ENCODE peak calls at places on chromosomes 13 and 19, in eight cellular contexts. M is right lobe of liver, O is thyroid gland, B is GM23338, E is progenitor cell of endocrine pancreas, Y is fibroblast of lung, L is kidney, P is A549. D is an unnamed sample.

GRCh38 chr19:19866599-19867248 is 1.0 kb downstream of the ZNF253 start:
- DNase-seq in P (no peak), M (no peak), L (no peak), Y (peak; percentile 1), O (peak; percentile 42), E (peak; percentile 35), B (peak; percentile 95), D (no peak)

GRCh38 chr19:18612051-18612771 is 459 bp upstream of the TMEM59L start:
- DNase-seq in L (no peak), B (peak; percentile 53), P (no peak), Y (no peak), E (no peak), M (no peak), O (no peak), D (no peak)

GRCh38 chr19:46976845-46977320 is 42.8 kb upstream of the NPAS1 start:
- DNase-seq in L (no peak), O (peak; percentile 52), B (peak; percentile 70), E (no peak), P (no peak), Y (peak; percentile 87), M (no peak), D (no peak)

GRCh38 chr13:65971541-65971940 is 1258.6 kb downstream of the PCDH9 start:
- DNase-seq in O (no peak), B (peak; percentile 25), M (no peak), L (no peak), P (no peak), Y (no peak), E (no peak), D (no peak)

GRCh38 chr19:10517760-10518443 is 655 bp upstream of the S1PR5 start:
- DNase-seq in B (peak; percentile 57), M (no peak), O (no peak), L (peak; percentile 78), P (peak; percentile 62), E (no peak), Y (no peak), D (no peak)

GRCh38 chr19:48815870-48816501 is 5.2 kb upstream of the BCAT2 start:
- DNase-seq in Y (peak; percentile 11), B (peak; percentile 63), L (no peak), E (no peak), O (peak; percentile 69), P (peak; percentile 71), M (no peak), D (no peak)

GRCh38 chr13:108705031-108705430 is 75.6 kb downstream of the MYO16 start:
- DNase-seq in P (peak; percentile 11), Y (no peak), M (no peak), L (no peak), O (no peak), B (no peak), E (no peak), D (no peak)

GRCh38 chr19:14115761-14116160 is 1.8 kb downstream of the PRKACA start:
- DNase-seq in E (no peak), O (no peak), M (no peak), P (no peak), L (no peak), Y (no peak), B (no peak), D (no peak)

GRCh38 chr19:16372065-16372915 is 47.7 kb downstream of the KLF2 start:
- DNase-seq in Y (no peak), M (peak; percentile 50), B (no peak), P (no peak), L (peak; percentile 75), E (no peak), O (no peak), D (no peak)
- TF ChIP-seq CTCF in Y (no peak), M (no peak), B (no peak), P (no peak), L (no peak), E (no peak), O (no peak), D (no peak)

GRCh38 chr19:5045956-5046338 is 77.0 kb downstream of the KDM4B start:
- DNase-seq in Y (no peak), E (no peak), B (no peak), P (peak; percentile 60), O (no peak), M (no peak), L (no peak), D (no peak)

GRCh38 chr19:5045015-5045414 is 76.1 kb downstream of the KDM4B start:
- DNase-seq in M (no peak), E (no peak), P (no peak), B (no peak), O (no peak), Y (no peak), L (no peak), D (no peak)

GRCh38 chr19:5048091-5048726 is 79.3 kb downstream of the KDM4B start:
- DNase-seq in M (peak; percentile 77), E (peak; percentile 77), P (peak; percentile 70), L (peak; percentile 94), Y (peak; percentile 74), O (peak; percentile 74), B (peak; percentile 86), D (peak; percentile 63)

GRCh38 chr19:5047251-5047935 is 78.5 kb downstream of the KDM4B start:
- DNase-seq in P (no peak), L (no peak), O (no peak), B (no peak), M (no peak), E (no peak), Y (no peak), D (no peak)

DNA sequence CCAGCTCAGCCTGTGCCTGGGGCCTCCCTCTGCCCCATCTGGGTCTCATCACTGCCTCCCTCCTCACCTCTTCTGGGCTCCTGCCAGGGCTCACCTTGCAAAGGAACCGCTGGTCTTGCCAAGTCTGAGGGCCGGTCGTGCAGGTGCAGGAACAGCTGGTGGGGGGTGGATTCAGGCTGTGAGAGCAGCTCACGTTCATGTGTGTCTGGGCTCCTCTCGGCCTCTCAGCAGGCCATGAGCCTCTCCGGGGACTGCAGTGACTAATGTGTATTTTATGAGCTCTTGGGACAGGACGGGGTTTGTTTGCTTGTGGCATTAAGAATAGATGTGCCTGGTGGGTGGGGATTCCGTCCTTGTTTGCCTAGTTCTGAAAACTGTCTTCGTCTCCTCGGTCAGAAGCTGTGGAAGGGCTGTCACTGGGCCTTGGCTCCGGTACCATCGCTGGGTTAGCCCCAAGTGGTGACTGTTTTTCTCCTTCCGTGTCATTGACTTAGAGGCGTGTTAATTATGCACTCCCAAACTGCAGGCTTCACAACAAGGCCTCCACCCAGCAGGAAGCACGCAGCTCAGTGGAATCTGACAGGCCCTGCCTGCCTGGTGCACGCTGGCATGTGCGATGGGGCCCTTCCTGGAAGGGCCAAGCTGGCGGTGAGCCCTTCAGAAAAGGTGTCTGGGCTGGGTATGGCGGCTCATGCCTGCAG is 77.6 kb downstream of the KDM4B start:
- DNase-seq in B (no peak), E (no peak), L (peak; percentile 89), M (no peak), P (peak; percentile 86), O (peak; percentile 91), Y (peak; percentile 63), D (no peak)
- TF ChIP-seq CTCF in B (no peak), E (peak; percentile 2), L (no peak), M (no peak), P (no peak), O (no peak), Y (no peak), D (no peak)

GRCh38 chr13:45162194-45162593 is 38.7 kb downstream of the KCTD4 start:
- DNase-seq in Y (peak; percentile 44), E (no peak), O (no peak), P (no peak), L (no peak), M (no peak), B (no peak), D (no peak)
- TF ChIP-seq CTCF in Y (no peak), E (no peak), O (no peak), P (no peak), L (no peak), M (no peak), B (no peak), D (no peak)

DNA sequence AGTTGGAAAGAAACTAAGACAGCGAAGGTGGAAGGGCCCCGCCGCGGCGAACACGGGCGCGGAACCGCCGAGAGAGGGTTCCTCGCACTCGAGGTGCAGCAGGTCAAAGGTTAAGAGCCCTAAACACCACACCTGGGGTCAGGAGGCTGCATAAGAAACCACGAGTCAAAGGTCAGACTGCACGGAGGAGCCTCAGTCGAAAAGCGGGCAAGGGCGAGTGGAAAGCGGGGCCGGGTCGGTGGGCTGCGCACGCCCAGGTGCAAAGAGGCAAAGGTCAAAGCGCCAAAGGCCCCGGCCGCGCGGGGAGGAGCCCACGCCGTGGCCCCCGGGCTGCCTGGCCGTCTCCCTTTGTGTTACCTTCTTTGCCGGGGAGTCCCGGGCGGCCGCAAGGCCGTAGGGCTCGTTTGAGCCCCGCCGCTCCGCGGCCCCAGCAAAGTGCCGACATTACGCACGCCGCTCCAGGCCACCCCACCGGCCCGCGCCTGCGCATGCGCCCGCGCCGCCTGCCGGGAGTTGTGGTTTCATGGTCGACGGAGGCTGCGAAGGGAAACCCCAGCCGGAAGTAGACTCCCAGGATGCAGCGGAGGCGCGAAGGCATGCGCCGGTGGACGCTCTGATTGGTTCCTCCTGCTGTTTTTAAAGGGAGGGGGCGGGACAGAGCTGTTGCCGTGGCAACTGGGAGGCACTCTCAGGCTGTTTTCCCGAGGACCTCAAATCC is at the start of gene POLRMT:
- DNase-seq in B (peak; percentile 99), P (peak; percentile 99), E (peak; percentile 94), Y (peak; percentile 96), L (peak; percentile 99), M (peak; percentile 99), O (peak; percentile 98), D (peak; percentile 98)
- TF ChIP-seq CTCF in B (no peak), P (no peak), E (no peak), Y (no peak), L (no peak), M (no peak), O (no peak), D (peak; percentile 44)

DNA sequence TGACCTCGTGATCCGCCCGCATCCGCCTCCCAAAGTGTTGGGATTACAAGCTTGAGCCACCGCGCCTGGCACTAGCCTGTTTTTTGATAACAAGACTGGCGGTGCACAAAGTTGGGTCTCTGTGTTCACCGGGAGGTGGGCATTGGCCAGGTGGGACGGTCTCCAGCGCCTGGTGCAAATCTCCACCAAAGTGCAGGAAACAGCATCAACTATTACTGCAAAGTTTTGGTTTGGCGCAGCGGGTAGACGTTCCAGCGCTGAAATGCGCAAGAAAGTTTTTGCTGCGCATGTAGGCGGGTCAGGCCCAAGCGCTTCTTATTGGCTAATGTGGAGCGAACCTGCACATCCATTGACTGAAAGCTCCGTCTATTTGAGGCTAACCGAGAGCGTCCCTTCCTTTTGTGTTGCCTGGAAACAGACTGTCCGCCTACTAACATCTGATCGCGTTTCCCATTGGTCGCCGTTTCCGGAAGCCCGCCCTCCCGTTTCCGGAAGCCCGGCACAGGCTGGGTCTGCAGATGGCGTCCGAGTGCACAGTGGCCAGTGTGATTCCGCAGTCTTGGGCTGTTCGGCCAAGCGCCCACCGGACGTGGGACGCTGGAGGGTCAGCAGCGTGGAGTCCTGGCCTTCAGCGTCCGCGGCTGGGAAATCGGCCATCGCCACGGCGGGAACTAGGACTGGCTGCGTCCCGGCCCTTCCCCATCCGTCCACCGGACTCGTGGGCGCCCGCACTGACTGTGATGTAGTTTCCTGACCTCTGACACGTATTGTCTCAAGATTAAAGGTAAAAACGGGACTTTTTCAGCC is 53.3 kb upstream of the ZNF527 start:
- DNase-seq in L (peak; percentile 98), B (peak; percentile 98), Y (peak; percentile 100), M (peak; percentile 97), O (peak; percentile 96), E (peak; percentile 86), P (peak; percentile 99), D (peak; percentile 92)
- TF ChIP-seq CTCF in L (peak; percentile 30), B (peak; percentile 42), Y (peak; percentile 33), M (peak; percentile 20), O (peak; percentile 37), E (peak; percentile 28), P (peak; percentile 41), D (no peak)